ENCODE peak calls at places on chromosomes 11 and 22, in six cellular contexts. One of them, this sample, is unnamed.

GRCh38 chr22:44411226-44412135 is 86.6 kb downstream of the RTL6 start:
- DNase-seq in fibroblast of lung: no peak
- DNase-seq in hepatocyte: peak; percentile 56
- DNase-seq in HepG2: peak; percentile 33
- DNase-seq in HCT116: no peak
- DNase-seq in IMR-90: no peak
- DNase-seq in this sample: no peak

GRCh38 chr11:81005595-81005994 is 1564.8 kb upstream of the TENM4 start:
- DNase-seq in fibroblast of lung: peak; percentile 96
- DNase-seq in hepatocyte: peak; percentile 41
- DNase-seq in HepG2: no peak
- DNase-seq in HCT116: no peak
- DNase-seq in IMR-90: peak; percentile 80
- DNase-seq in this sample: no peak

GRCh38 chr11:125945797-125946520 is at the start of gene VSIG10L2:
- DNase-seq in fibroblast of lung: no peak
- DNase-seq in hepatocyte: no peak
- DNase-seq in HepG2: no peak
- DNase-seq in HCT116: no peak
- DNase-seq in IMR-90: no peak
- DNase-seq in this sample: no peak

GRCh38 chr11:15127341-15127740 is 12.6 kb downstream of the INSC start:
- DNase-seq in fibroblast of lung: peak; percentile 62
- DNase-seq in hepatocyte: no peak
- DNase-seq in HepG2: no peak
- DNase-seq in HCT116: no peak
- DNase-seq in IMR-90: peak; percentile 81
- DNase-seq in this sample: no peak

GRCh38 chr22:30730351-30730750 is 35.7 kb downstream of the OSBP2 start:
- DNase-seq in fibroblast of lung: no peak
- DNase-seq in hepatocyte: no peak
- DNase-seq in HepG2: no peak
- DNase-seq in HCT116: no peak
- DNase-seq in IMR-90: peak; percentile 64
- DNase-seq in this sample: no peak

GRCh38 chr22:36409911-36410756 is 22.4 kb upstream of the MYH9 start:
- DNase-seq in fibroblast of lung: peak; percentile 50
- DNase-seq in hepatocyte: peak; percentile 98
- DNase-seq in HepG2: peak; percentile 97
- DNase-seq in HCT116: peak; percentile 96
- DNase-seq in IMR-90: no peak
- DNase-seq in this sample: peak; percentile 100

GRCh38 chr11:36023922-36024321 is 80.1 kb downstream of the LDLRAD3 start:
- DNase-seq in fibroblast of lung: peak; percentile 39
- DNase-seq in hepatocyte: no peak
- DNase-seq in HepG2: no peak
- DNase-seq in HCT116: no peak
- DNase-seq in IMR-90: peak; percentile 60
- DNase-seq in this sample: no peak

GRCh38 chr22:18968011-18968749 is 32.1 kb upstream of the PRODH start:
- DNase-seq in fibroblast of lung: peak; percentile 14
- DNase-seq in hepatocyte: peak; percentile 76
- DNase-seq in HepG2: no peak
- DNase-seq in HCT116: no peak
- DNase-seq in IMR-90: peak; percentile 15
- DNase-seq in this sample: peak; percentile 81

GRCh38 chr11:73746701-73747100 is 14.2 kb downstream of the RAB6A start:
- DNase-seq in fibroblast of lung: no peak
- DNase-seq in hepatocyte: no peak
- DNase-seq in HepG2: no peak
- DNase-seq in HCT116: no peak
- DNase-seq in IMR-90: no peak
- DNase-seq in this sample: no peak

GRCh38 chr22:50138036-50138435 is 32.5 kb upstream of the PANX2 start:
- DNase-seq in fibroblast of lung: no peak
- DNase-seq in hepatocyte: no peak
- DNase-seq in HepG2: no peak
- DNase-seq in HCT116: no peak
- DNase-seq in IMR-90: no peak
- DNase-seq in this sample: no peak

DNA sequence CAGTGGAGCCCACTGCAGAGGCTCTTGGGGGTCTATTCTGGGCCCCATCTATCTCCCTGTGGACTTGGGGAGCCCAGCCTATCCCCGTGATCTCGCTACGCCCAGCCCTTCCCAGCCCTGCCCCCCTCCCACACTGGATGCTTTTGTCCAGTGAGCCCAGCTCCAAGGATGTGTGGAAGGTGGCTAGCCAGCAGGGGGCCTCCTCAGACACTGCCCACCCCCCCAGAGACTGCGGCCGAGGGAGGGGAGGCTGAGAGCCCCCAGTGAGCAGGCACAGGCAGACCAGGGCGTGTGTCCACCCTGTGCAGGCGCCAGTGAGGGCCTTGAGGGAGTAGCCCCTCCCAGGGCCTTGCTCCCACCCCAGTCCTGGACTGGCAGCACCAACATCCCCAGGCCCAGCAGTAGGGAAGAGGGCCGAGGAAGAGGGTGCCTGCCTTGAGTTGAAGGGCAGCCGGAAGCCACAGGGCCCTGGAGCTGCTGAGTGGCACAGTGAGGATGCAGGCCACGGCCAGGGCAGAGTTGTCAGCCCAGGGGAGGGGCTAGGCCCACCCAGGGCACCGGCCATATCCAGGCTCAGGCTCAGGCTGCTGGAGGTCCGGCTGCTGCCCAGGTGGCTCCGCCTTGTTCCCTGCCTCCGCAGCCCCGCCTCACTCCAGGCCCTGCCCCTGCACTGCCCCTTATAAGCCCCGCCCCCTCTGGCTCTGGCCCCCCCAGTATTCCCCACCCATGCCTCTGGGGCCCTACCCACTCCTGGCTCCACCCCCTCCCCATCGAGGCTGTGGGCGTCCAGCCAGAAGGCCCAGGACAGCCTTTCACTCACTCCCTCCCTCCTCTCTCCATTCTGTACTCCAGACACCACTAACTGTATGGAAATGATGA is 28.0 kb downstream of the MOB2 start:
- DNase-seq in fibroblast of lung: peak; percentile 80
- DNase-seq in hepatocyte: peak; percentile 75
- DNase-seq in HepG2: no peak
- DNase-seq in HCT116: no peak
- DNase-seq in IMR-90: peak; percentile 2
- DNase-seq in this sample: peak; percentile 70
- TF ChIP-seq CTCF in fibroblast of lung: peak; percentile 36
- TF ChIP-seq CTCF in hepatocyte: no peak
- TF ChIP-seq CTCF in HepG2: peak; percentile 62
- TF ChIP-seq CTCF in HCT116: peak; percentile 32
- TF ChIP-seq CTCF in IMR-90: peak; percentile 23
- TF ChIP-seq CTCF in this sample: peak; percentile 26

GRCh38 chr11:19686234-19686633 is 26.4 kb upstream of the NAV2 start:
- DNase-seq in fibroblast of lung: no peak
- DNase-seq in hepatocyte: no peak
- DNase-seq in HepG2: no peak
- DNase-seq in HCT116: no peak
- DNase-seq in IMR-90: no peak
- DNase-seq in this sample: no peak

GRCh38 chr11:19683862-19684491 is 28.7 kb upstream of the NAV2 start:
- DNase-seq in fibroblast of lung: no peak
- DNase-seq in hepatocyte: no peak
- DNase-seq in HepG2: no peak
- DNase-seq in HCT116: no peak
- DNase-seq in IMR-90: no peak
- DNase-seq in this sample: no peak

GRCh38 chr11:19689281-19689975 is 23.2 kb upstream of the NAV2 start:
- DNase-seq in fibroblast of lung: no peak
- DNase-seq in hepatocyte: no peak
- DNase-seq in HepG2: no peak
- DNase-seq in HCT116: no peak
- DNase-seq in IMR-90: no peak
- DNase-seq in this sample: no peak

GRCh38 chr11:19690885-19691284 is 21.8 kb upstream of the NAV2 start:
- DNase-seq in fibroblast of lung: no peak
- DNase-seq in hepatocyte: no peak
- DNase-seq in HepG2: no peak
- DNase-seq in HCT116: no peak
- DNase-seq in IMR-90: no peak
- DNase-seq in this sample: no peak

DNA sequence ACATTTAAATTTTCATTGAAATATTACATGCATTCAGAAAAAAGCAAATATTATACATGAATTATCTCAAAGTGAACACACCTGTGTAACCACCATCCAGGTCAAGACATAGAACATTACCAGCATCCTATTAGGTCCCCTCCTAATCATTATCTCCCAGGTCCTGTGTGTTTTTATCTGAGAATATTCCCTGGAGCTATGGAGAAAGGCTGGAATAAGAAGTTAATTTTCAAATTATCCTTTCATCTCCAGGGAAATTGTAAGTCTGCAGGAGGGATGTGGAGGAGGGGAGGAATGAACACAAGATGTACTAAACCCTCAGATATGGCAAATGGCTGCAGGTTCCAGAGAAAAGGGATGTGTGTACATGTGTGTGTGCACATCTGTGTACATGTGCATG is 25.3 kb upstream of the NAV2 start:
- DNase-seq in fibroblast of lung: no peak
- DNase-seq in hepatocyte: no peak
- DNase-seq in HepG2: no peak
- DNase-seq in HCT116: no peak
- DNase-seq in IMR-90: no peak
- DNase-seq in this sample: no peak
- H3K4me2 ChIP-seq in fibroblast of lung: no peak overlapping the region
- H3K4me2 ChIP-seq in hepatocyte: no peak overlapping the region
- H3K4me2 ChIP-seq in HepG2: no peak overlapping the region
- H3K4me2 ChIP-seq in HCT116: no peak overlapping the region
- H3K4me2 ChIP-seq in IMR-90: no peak overlapping the region
- H3K4me2 ChIP-seq in this sample: no peak overlapping the region

DNA sequence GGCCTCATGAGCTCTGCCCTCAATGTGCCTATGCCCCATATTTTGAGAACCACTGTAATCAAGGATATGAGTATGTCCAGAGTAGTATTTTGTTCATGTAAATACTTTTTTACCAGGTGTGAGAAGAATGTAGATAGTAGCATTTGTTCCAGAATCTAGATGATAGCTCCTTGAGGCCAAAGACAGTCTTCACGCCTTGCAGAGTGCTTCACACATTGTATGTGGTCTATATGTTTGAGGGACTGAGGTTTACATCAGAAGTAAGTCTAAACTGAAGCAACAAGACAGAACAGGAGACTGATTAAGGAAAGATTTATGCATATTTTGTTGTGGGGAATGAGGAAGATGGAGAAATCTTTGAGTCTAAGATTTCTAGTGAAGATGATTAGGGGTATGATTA is 12.5 kb downstream of the CEP57 start:
- DNase-seq in fibroblast of lung: no peak
- DNase-seq in hepatocyte: no peak
- DNase-seq in HepG2: no peak
- DNase-seq in HCT116: no peak
- DNase-seq in IMR-90: no peak
- DNase-seq in this sample: no peak
- H3K36me3 ChIP-seq in fibroblast of lung: peaks cover 3% of the 10 kb centered on the region
- H3K36me3 ChIP-seq in hepatocyte: no peaks in the 10 kb centered on the region
- H3K36me3 ChIP-seq in HepG2: peaks cover 44% of the 10 kb centered on the region
- H3K36me3 ChIP-seq in HCT116: peaks cover 6% of the 10 kb centered on the region
- H3K36me3 ChIP-seq in IMR-90: peaks cover 15% of the 10 kb centered on the region
- H3K36me3 ChIP-seq in this sample: peaks cover 36% of the 10 kb centered on the region

GRCh38 chr11:93169950-93170561 is 27.7 kb downstream of the SLC36A4 start:
- DNase-seq in fibroblast of lung: peak; percentile 70
- DNase-seq in hepatocyte: peak; percentile 33
- DNase-seq in HepG2: peak; percentile 24
- DNase-seq in HCT116: peak; percentile 22
- DNase-seq in IMR-90: peak; percentile 62
- DNase-seq in this sample: peak; percentile 34
- TF ChIP-seq CTCF in fibroblast of lung: peak; percentile 55
- TF ChIP-seq CTCF in hepatocyte: peak; percentile 60
- TF ChIP-seq CTCF in HepG2: peak; percentile 39
- TF ChIP-seq CTCF in HCT116: peak; percentile 38
- TF ChIP-seq CTCF in IMR-90: peak; percentile 64
- TF ChIP-seq CTCF in this sample: peak; percentile 65

GRCh38 chr11:130644187-130644586 is 195.7 kb downstream of the ADAMTS15 start:
- DNase-seq in fibroblast of lung: no peak
- DNase-seq in hepatocyte: no peak
- DNase-seq in HepG2: no peak
- DNase-seq in HCT116: no peak
- DNase-seq in IMR-90: no peak
- DNase-seq in this sample: peak; percentile 12
- H3K4me2 ChIP-seq in fibroblast of lung: no peak overlapping the region
- H3K4me2 ChIP-seq in hepatocyte: peak overlapping the region; percentile 18
- H3K4me2 ChIP-seq in HepG2: no peak overlapping the region
- H3K4me2 ChIP-seq in HCT116: no peak overlapping the region
- H3K4me2 ChIP-seq in IMR-90: no peak overlapping the region
- H3K4me2 ChIP-seq in this sample: no peak overlapping the region

GRCh38 chr22:23300476-23300875 is 120.2 kb downstream of the BCR start:
- DNase-seq in fibroblast of lung: no peak
- DNase-seq in hepatocyte: no peak
- DNase-seq in HepG2: no peak
- DNase-seq in HCT116: no peak
- DNase-seq in IMR-90: no peak
- DNase-seq in this sample: no peak
- H3K36me3 ChIP-seq in fibroblast of lung: no peaks in the 10 kb centered on the region
- H3K36me3 ChIP-seq in hepatocyte: no peaks in the 10 kb centered on the region
- H3K36me3 ChIP-seq in HepG2: peaks cover 44% of the 10 kb centered on the region
- H3K36me3 ChIP-seq in HCT116: peaks cover 8% of the 10 kb centered on the region
- H3K36me3 ChIP-seq in IMR-90: peaks cover 37% of the 10 kb centered on the region
- H3K36me3 ChIP-seq in this sample: no peaks in the 10 kb centered on the region

DNA sequence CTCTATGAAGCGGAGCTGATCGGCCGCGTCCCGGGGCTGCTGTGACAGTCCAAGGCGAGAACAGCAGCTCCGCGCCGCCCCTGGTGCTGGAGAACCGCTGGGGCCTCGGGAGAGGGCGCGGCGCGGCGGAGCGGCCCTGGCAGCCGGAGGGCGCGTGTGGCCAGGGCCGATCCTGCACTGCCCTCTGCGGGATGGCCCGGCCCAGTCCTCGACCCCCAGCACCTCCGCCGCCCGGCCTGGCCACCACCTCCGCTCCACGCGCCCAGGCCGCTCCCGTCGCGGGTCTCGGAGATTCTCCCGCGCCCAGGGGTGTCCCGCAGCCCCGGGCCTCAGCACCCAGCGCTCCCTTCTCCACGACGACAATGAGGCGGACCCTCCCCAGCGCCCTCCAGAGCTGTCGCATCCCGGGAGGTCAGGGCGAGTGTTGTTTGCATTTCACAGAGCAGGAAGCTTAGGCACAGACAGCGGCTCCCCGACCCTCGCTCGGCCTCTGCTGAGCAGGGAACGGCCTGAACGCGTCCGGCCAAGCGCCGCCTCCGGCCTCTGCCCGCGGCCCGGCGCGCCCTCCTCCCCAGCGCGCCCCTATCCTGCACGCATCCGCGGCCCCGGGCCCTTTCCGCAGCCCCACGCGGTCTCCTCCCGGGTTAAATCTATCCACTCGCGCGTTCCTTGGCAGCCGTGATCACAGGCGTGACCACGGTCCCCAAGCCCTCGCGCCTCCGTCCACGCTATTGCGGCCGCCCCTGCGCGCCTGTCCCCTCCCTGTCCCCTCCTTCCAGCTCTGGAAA is 109.7 kb downstream of the WNT7B start:
- DNase-seq in fibroblast of lung: peak; percentile 23
- DNase-seq in hepatocyte: peak; percentile 62
- DNase-seq in HepG2: no peak
- DNase-seq in HCT116: no peak
- DNase-seq in IMR-90: no peak
- DNase-seq in this sample: peak; percentile 83
- TF ChIP-seq CTCF in fibroblast of lung: peak; percentile 8
- TF ChIP-seq CTCF in hepatocyte: peak; percentile 23
- TF ChIP-seq CTCF in HepG2: peak; percentile 53
- TF ChIP-seq CTCF in HCT116: no peak
- TF ChIP-seq CTCF in IMR-90: peak; percentile 40
- TF ChIP-seq CTCF in this sample: peak; percentile 46

This sample was measured in neural progenitor cell.